ENCODE peak calls at places on chromosomes 5 and 9, in four cellular contexts. One of them, this sample, is unnamed.
A peak's percentile ranks its signal among the peaks of the same experiment; 100 is the strongest.

GRCh38 chr5:115453391-115454095 is 91.0 kb downstream of the FEM1C start:
- DNase-seq in uterus: no peak
- DNase-seq in fibroblast of lung: no peak
- DNase-seq in CD4-positive, CD25-positive, alpha-beta regulatory T cell: no peak
- DNase-seq in this sample: no peak

GRCh38 chr9:16352791-16353401 is 517.6 kb downstream of the BNC2 start:
- DNase-seq in uterus: peak; percentile 36
- DNase-seq in CD4-positive, CD25-positive, alpha-beta regulatory T cell: no peak
- DNase-seq in fibroblast of lung: no peak
- DNase-seq in this sample: no peak

GRCh38 chr5:120988970-120989369 is 524.9 kb downstream of the PRR16 start:
- DNase-seq in fibroblast of lung: no peak
- DNase-seq in uterus: no peak
- DNase-seq in CD4-positive, CD25-positive, alpha-beta regulatory T cell: no peak
- DNase-seq in this sample: no peak

GRCh38 chr5:139725073-139725830 is 70.4 kb upstream of the PSD2 start:
- DNase-seq in CD4-positive, CD25-positive, alpha-beta regulatory T cell: no peak
- DNase-seq in uterus: peak; percentile 76
- DNase-seq in fibroblast of lung: peak; percentile 82
- DNase-seq in this sample: no peak

GRCh38 chr5:143025971-143026370 is 255.8 kb downstream of the ARHGAP26 start:
- DNase-seq in uterus: no peak
- DNase-seq in fibroblast of lung: peak; percentile 54
- DNase-seq in CD4-positive, CD25-positive, alpha-beta regulatory T cell: no peak
- DNase-seq in this sample: no peak

GRCh38 chr5:58348996-58349728 is 110.7 kb downstream of the PLK2 start:
- DNase-seq in fibroblast of lung: no peak
- DNase-seq in uterus: no peak
- DNase-seq in CD4-positive, CD25-positive, alpha-beta regulatory T cell: no peak
- DNase-seq in this sample: no peak

GRCh38 chr5:88092358-88092757 is 176.3 kb downstream of the TMEM161B start:
- DNase-seq in CD4-positive, CD25-positive, alpha-beta regulatory T cell: no peak
- DNase-seq in uterus: no peak
- DNase-seq in fibroblast of lung: no peak
- DNase-seq in this sample: no peak

GRCh38 chr5:137036630-137037029 is 462.5 kb downstream of the SPOCK1 start:
- DNase-seq in uterus: no peak
- DNase-seq in fibroblast of lung: no peak
- DNase-seq in CD4-positive, CD25-positive, alpha-beta regulatory T cell: no peak
- DNase-seq in this sample: no peak

GRCh38 chr5:150209020-150209635 is 19.3 kb downstream of the SLC6A7 start:
- DNase-seq in CD4-positive, CD25-positive, alpha-beta regulatory T cell: no peak
- DNase-seq in fibroblast of lung: peak; percentile 85
- DNase-seq in uterus: no peak
- DNase-seq in this sample: peak; percentile 11

GRCh38 chr5:6722015-6722414 is 8.8 kb downstream of the TENT4A start:
- DNase-seq in CD4-positive, CD25-positive, alpha-beta regulatory T cell: no peak
- DNase-seq in uterus: no peak
- DNase-seq in fibroblast of lung: no peak
- DNase-seq in this sample: no peak

GRCh38 chr5:41925555-41925946 is 470 bp downstream of the FBXO4 start:
- DNase-seq in fibroblast of lung: peak; percentile 46
- DNase-seq in uterus: peak; percentile 39
- DNase-seq in CD4-positive, CD25-positive, alpha-beta regulatory T cell: no peak
- DNase-seq in this sample: no peak

GRCh38 chr5:53512539-53512938 is 32.1 kb downstream of the FST start:
- DNase-seq in uterus: no peak
- DNase-seq in fibroblast of lung: no peak
- DNase-seq in CD4-positive, CD25-positive, alpha-beta regulatory T cell: no peak
- DNase-seq in this sample: no peak

GRCh38 chr5:39169081-39169480 is 50.3 kb downstream of the FYB1 start:
- DNase-seq in uterus: no peak
- DNase-seq in CD4-positive, CD25-positive, alpha-beta regulatory T cell: no peak
- DNase-seq in fibroblast of lung: peak; percentile 70
- DNase-seq in this sample: no peak

GRCh38 chr5:112995764-112996618 is 19.4 kb downstream of the DCP2 start:
- DNase-seq in fibroblast of lung: peak; percentile 52
- DNase-seq in CD4-positive, CD25-positive, alpha-beta regulatory T cell: peak; percentile 71
- DNase-seq in uterus: peak; percentile 71
- DNase-seq in this sample: peak; percentile 65

GRCh38 chr5:36552626-36553393 is 53.6 kb upstream of the SLC1A3 start:
- DNase-seq in CD4-positive, CD25-positive, alpha-beta regulatory T cell: no peak
- DNase-seq in fibroblast of lung: peak; percentile 8
- DNase-seq in uterus: no peak
- DNase-seq in this sample: no peak

GRCh38 chr5:64958757-64959391 is 190.1 kb downstream of the CWC27 start:
- DNase-seq in uterus: no peak
- DNase-seq in CD4-positive, CD25-positive, alpha-beta regulatory T cell: peak; percentile 29
- DNase-seq in fibroblast of lung: peak; percentile 44
- DNase-seq in this sample: no peak

GRCh38 chr9:135098400-135099105 is 11.1 kb downstream of the OLFM1 start:
- DNase-seq in uterus: no peak
- DNase-seq in CD4-positive, CD25-positive, alpha-beta regulatory T cell: no peak
- DNase-seq in fibroblast of lung: no peak
- DNase-seq in this sample: no peak

GRCh38 chr9:124505006-124505900 is 1.9 kb downstream of the NR5A1 start:
- DNase-seq in fibroblast of lung: no peak
- DNase-seq in CD4-positive, CD25-positive, alpha-beta regulatory T cell: no peak
- DNase-seq in uterus: no peak
- DNase-seq in this sample: no peak

GRCh38 chr5:75265731-75266130 is 29.1 kb upstream of the ANKRD31 start:
- DNase-seq in uterus: no peak
- DNase-seq in CD4-positive, CD25-positive, alpha-beta regulatory T cell: peak; percentile 58
- DNase-seq in fibroblast of lung: peak; percentile 30
- DNase-seq in this sample: peak; percentile 52

GRCh38 chr5:113043491-113043931 is 66.9 kb downstream of the DCP2 start:
- DNase-seq in CD4-positive, CD25-positive, alpha-beta regulatory T cell: no peak
- DNase-seq in fibroblast of lung: peak; percentile 51
- DNase-seq in uterus: peak; percentile 29
- DNase-seq in this sample: no peak

GRCh38 chr5:59725393-59725768 is 168.1 kb downstream of the PDE4D start:
- DNase-seq in fibroblast of lung: no peak
- DNase-seq in CD4-positive, CD25-positive, alpha-beta regulatory T cell: no peak
- DNase-seq in uterus: no peak
- DNase-seq in this sample: no peak

GRCh38 chr9:95060246-95060645 is 257.3 kb downstream of the FANCC start:
- DNase-seq in CD4-positive, CD25-positive, alpha-beta regulatory T cell: no peak
- DNase-seq in uterus: no peak
- DNase-seq in fibroblast of lung: peak; percentile 55
- DNase-seq in this sample: no peak

GRCh38 chr5:59049070-59049469 is 466.2 kb downstream of the RAB3C start:
- DNase-seq in fibroblast of lung: no peak
- DNase-seq in uterus: no peak
- DNase-seq in CD4-positive, CD25-positive, alpha-beta regulatory T cell: no peak
- DNase-seq in this sample: no peak

GRCh38 chr9:87959916-87960581 is 14.3 kb downstream of the CDK20 start:
- DNase-seq in uterus: no peak
- DNase-seq in CD4-positive, CD25-positive, alpha-beta regulatory T cell: no peak
- DNase-seq in fibroblast of lung: peak; percentile 82
- DNase-seq in this sample: no peak

GRCh38 chr9:107394264-107394663 is 95.3 kb downstream of the KLF4 start:
- DNase-seq in uterus: peak; percentile 56
- DNase-seq in CD4-positive, CD25-positive, alpha-beta regulatory T cell: no peak
- DNase-seq in fibroblast of lung: no peak
- DNase-seq in this sample: no peak

GRCh38 chr9:128139621-128140020 is 9.6 kb upstream of the LCN2 start:
- DNase-seq in uterus: no peak
- DNase-seq in fibroblast of lung: no peak
- DNase-seq in CD4-positive, CD25-positive, alpha-beta regulatory T cell: no peak
- DNase-seq in this sample: no peak

GRCh38 chr5:52668544-52669185 is 119.1 kb upstream of the ITGA1 start:
- DNase-seq in uterus: no peak
- DNase-seq in fibroblast of lung: no peak
- DNase-seq in CD4-positive, CD25-positive, alpha-beta regulatory T cell: no peak
- DNase-seq in this sample: no peak

GRCh38 chr5:10703676-10704075 is 57.4 kb downstream of the DAP start:
- DNase-seq in fibroblast of lung: no peak
- DNase-seq in uterus: no peak
- DNase-seq in CD4-positive, CD25-positive, alpha-beta regulatory T cell: no peak
- DNase-seq in this sample: no peak

GRCh38 chr9:676780-677458 is 164.6 kb upstream of the DMRT1 start:
- DNase-seq in CD4-positive, CD25-positive, alpha-beta regulatory T cell: no peak
- DNase-seq in uterus: no peak
- DNase-seq in fibroblast of lung: peak; percentile 45
- DNase-seq in this sample: no peak

GRCh38 chr9:113516840-113517577 is 53.5 kb downstream of the RGS3 start:
- DNase-seq in fibroblast of lung: peak; percentile 41
- DNase-seq in uterus: no peak
- DNase-seq in CD4-positive, CD25-positive, alpha-beta regulatory T cell: peak; percentile 65
- DNase-seq in this sample: peak; percentile 60

GRCh38 chr9:114811301-114811700 is 5.5 kb upstream of the TNFSF15 start:
- DNase-seq in fibroblast of lung: peak; percentile 69
- DNase-seq in uterus: no peak
- DNase-seq in CD4-positive, CD25-positive, alpha-beta regulatory T cell: no peak
- DNase-seq in this sample: no peak

GRCh38 chr5:173155912-173156311 is 11.6 kb downstream of the BNIP1 start:
- DNase-seq in CD4-positive, CD25-positive, alpha-beta regulatory T cell: no peak
- DNase-seq in fibroblast of lung: no peak
- DNase-seq in uterus: no peak
- DNase-seq in this sample: no peak

GRCh38 chr5:350355-350754 is 28.8 kb downstream of the AHRR start:
- DNase-seq in CD4-positive, CD25-positive, alpha-beta regulatory T cell: no peak
- DNase-seq in uterus: no peak
- DNase-seq in fibroblast of lung: no peak
- DNase-seq in this sample: no peak

GRCh38 chr5:28770307-28770706 is 1731.9 kb upstream of the CDH9 start:
- DNase-seq in fibroblast of lung: no peak
- DNase-seq in uterus: no peak
- DNase-seq in CD4-positive, CD25-positive, alpha-beta regulatory T cell: no peak
- DNase-seq in this sample: no peak

GRCh38 chr9:26673276-26673675 is 219.3 kb downstream of the CAAP1 start:
- DNase-seq in fibroblast of lung: no peak
- DNase-seq in uterus: no peak
- DNase-seq in CD4-positive, CD25-positive, alpha-beta regulatory T cell: no peak
- DNase-seq in this sample: no peak

GRCh38 chr9:110076894-110077725 is 130.8 kb downstream of the C9orf152 start:
- DNase-seq in fibroblast of lung: peak; percentile 94
- DNase-seq in uterus: no peak
- DNase-seq in CD4-positive, CD25-positive, alpha-beta regulatory T cell: no peak
- DNase-seq in this sample: no peak

GRCh38 chr5:142486581-142486980 is 161.8 kb upstream of the SPRY4 start:
- DNase-seq in fibroblast of lung: peak; percentile 82
- DNase-seq in uterus: no peak
- DNase-seq in CD4-positive, CD25-positive, alpha-beta regulatory T cell: no peak
- DNase-seq in this sample: no peak

GRCh38 chr5:10451137-10451824 is 9.6 kb downstream of the ROPN1L start:
- DNase-seq in fibroblast of lung: no peak
- DNase-seq in uterus: no peak
- DNase-seq in CD4-positive, CD25-positive, alpha-beta regulatory T cell: no peak
- DNase-seq in this sample: no peak

GRCh38 chr5:79729686-79730085 is 40.0 kb downstream of the CMYA5 start:
- DNase-seq in fibroblast of lung: no peak
- DNase-seq in uterus: no peak
- DNase-seq in CD4-positive, CD25-positive, alpha-beta regulatory T cell: no peak
- DNase-seq in this sample: no peak

GRCh38 chr5:73170522-73170921 is 2.5 kb upstream of the TMEM174 start:
- DNase-seq in fibroblast of lung: no peak
- DNase-seq in uterus: no peak
- DNase-seq in CD4-positive, CD25-positive, alpha-beta regulatory T cell: no peak
- DNase-seq in this sample: no peak

GRCh38 chr5:32601623-32602295 is 16.4 kb downstream of the SUB1 start:
- DNase-seq in CD4-positive, CD25-positive, alpha-beta regulatory T cell: no peak
- DNase-seq in uterus: no peak
- DNase-seq in fibroblast of lung: no peak
- DNase-seq in this sample: no peak
- H3K4me1 ChIP-seq in CD4-positive, CD25-positive, alpha-beta regulatory T cell: peaks cover 16% of the 10 kb centered on the region
- H3K4me1 ChIP-seq in uterus: peaks cover 15% of the 10 kb centered on the region
- H3K4me1 ChIP-seq in fibroblast of lung: peaks cover 7% of the 10 kb centered on the region
- H3K4me1 ChIP-seq in this sample: peaks cover 22% of the 10 kb centered on the region

GRCh38 chr5:16897284-16897704 is 38.8 kb downstream of the MYO10 start:
- DNase-seq in fibroblast of lung: peak; percentile 79
- DNase-seq in CD4-positive, CD25-positive, alpha-beta regulatory T cell: no peak
- DNase-seq in uterus: no peak
- DNase-seq in this sample: no peak
- H3K27ac ChIP-seq in fibroblast of lung: no peak overlapping the region
- H3K27ac ChIP-seq in CD4-positive, CD25-positive, alpha-beta regulatory T cell: no peak overlapping the region
- H3K27ac ChIP-seq in uterus: no peak overlapping the region
- H3K27ac ChIP-seq in this sample: no peak overlapping the region

DNA sequence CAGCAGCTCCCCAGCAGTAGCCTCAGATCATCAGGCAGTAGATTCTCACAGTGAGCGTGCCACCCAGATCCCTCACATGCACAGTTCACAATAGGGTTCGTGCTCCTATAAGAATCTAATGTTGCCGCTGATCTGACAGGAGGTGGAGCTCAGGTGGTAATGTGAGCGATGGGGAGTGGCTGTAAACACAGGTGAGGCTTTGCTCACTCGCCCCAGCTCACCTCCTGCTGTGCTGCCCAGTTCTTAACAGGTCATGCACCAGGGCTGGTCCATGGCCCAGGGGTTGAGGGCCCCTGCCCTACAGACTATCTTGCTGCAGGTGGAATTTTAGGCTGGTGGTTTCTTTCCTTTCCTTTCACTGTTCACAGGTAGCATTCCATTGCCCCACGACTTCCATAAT is 100.2 kb downstream of the MRPL36 start:
- DNase-seq in uterus: no peak
- DNase-seq in CD4-positive, CD25-positive, alpha-beta regulatory T cell: no peak
- DNase-seq in fibroblast of lung: no peak
- DNase-seq in this sample: no peak
- H3K4me3 ChIP-seq in uterus: no peak overlapping the region
- H3K4me3 ChIP-seq in CD4-positive, CD25-positive, alpha-beta regulatory T cell: no peak overlapping the region
- H3K4me3 ChIP-seq in fibroblast of lung: no peak overlapping the region
- H3K4me3 ChIP-seq in this sample: no peak overlapping the region

GRCh38 chr9:130023147-130023787 is 19.7 kb downstream of the FNBP1 start:
- DNase-seq in CD4-positive, CD25-positive, alpha-beta regulatory T cell: no peak
- DNase-seq in uterus: peak; percentile 27
- DNase-seq in fibroblast of lung: no peak
- DNase-seq in this sample: no peak

GRCh38 chr9:130018260-130018659 is 24.7 kb downstream of the FNBP1 start:
- DNase-seq in CD4-positive, CD25-positive, alpha-beta regulatory T cell: no peak
- DNase-seq in fibroblast of lung: no peak
- DNase-seq in uterus: no peak
- DNase-seq in this sample: no peak

GRCh38 chr9:130021123-130021522 is 21.9 kb downstream of the FNBP1 start:
- DNase-seq in CD4-positive, CD25-positive, alpha-beta regulatory T cell: no peak
- DNase-seq in uterus: no peak
- DNase-seq in fibroblast of lung: peak; percentile 13
- DNase-seq in this sample: no peak

GRCh38 chr9:130022566-130023146 is 20.3 kb downstream of the FNBP1 start:
- DNase-seq in uterus: no peak
- DNase-seq in fibroblast of lung: no peak
- DNase-seq in CD4-positive, CD25-positive, alpha-beta regulatory T cell: no peak
- DNase-seq in this sample: no peak

DNA sequence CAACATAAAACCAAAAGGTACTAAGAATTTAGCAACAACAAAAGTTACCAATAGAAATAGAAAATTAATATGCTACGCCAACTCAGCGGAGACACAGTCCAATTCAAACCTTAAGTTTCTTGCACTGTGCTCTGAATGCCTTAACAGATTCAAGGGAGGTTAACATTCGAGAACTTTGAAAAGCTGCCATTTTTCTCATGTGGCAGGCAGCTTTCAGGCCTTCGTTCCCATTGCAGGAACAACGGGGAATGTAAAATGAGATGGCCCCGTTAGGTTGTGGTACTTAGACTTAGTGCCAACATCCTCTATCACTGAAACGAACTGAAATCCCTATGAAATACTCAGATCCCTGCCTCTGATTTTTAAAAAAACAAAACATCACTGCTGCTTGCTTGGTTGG is 22.4 kb downstream of the FNBP1 start:
- DNase-seq in CD4-positive, CD25-positive, alpha-beta regulatory T cell: no peak
- DNase-seq in fibroblast of lung: peak; percentile 18
- DNase-seq in uterus: no peak
- DNase-seq in this sample: no peak
- H3K4me1 ChIP-seq in CD4-positive, CD25-positive, alpha-beta regulatory T cell: peaks cover 76% of the 10 kb centered on the region
- H3K4me1 ChIP-seq in fibroblast of lung: peaks cover 2% of the 10 kb centered on the region
- H3K4me1 ChIP-seq in uterus: peaks cover 13% of the 10 kb centered on the region
- H3K4me1 ChIP-seq in this sample: peaks cover 82% of the 10 kb centered on the region

This sample was measured in CD4-positive, alpha-beta memory T cell.